ENCODE peak calls at places on chromosomes 1 and 21, in ten cellular contexts. B is spleen, U is stomach, T is astrocyte, Z is esophagus squamous epithelium, J is A549, I is breast epithelium, F is PC-3, K is mucosa of descending colon, W is uterus. L is an unnamed sample.
A peak's percentile ranks its signal among the peaks of the same experiment; 100 is the strongest.

GRCh38 chr1:148386617-148387016 is 96.5 kb downstream of the PPIAL4G start:
- DNase-seq in K (no peak), I (no peak), Z (no peak), T (no peak), J (no peak), F (no peak), W (no peak), U (no peak), B (no peak), L (no peak)

GRCh38 chr1:94522304-94522703 is 19.3 kb downstream of the F3 start:
- DNase-seq in B (no peak), W (no peak), Z (no peak), U (no peak), I (no peak), K (no peak), F (peak; percentile 69), T (no peak), J (peak; percentile 41), L (peak; percentile 61)

GRCh38 chr1:76625887-76626286 is 241.4 kb upstream of the ST6GALNAC5 start:
- DNase-seq in Z (no peak), F (no peak), I (no peak), W (no peak), B (no peak), T (no peak), U (no peak), J (no peak), K (no peak), L (no peak)

GRCh38 chr1:167529829-167530474 is 11.6 kb upstream of the CD247 start:
- DNase-seq in I (no peak), B (no peak), W (no peak), K (no peak), J (no peak), F (no peak), Z (no peak), U (no peak), T (no peak), L (no peak)

GRCh38 chr21:18810136-18810535 is 406.6 kb upstream of the TMPRSS15 start:
- DNase-seq in F (no peak), Z (no peak), T (no peak), K (no peak), I (no peak), U (no peak), B (no peak), W (no peak), J (no peak), L (no peak)

GRCh38 chr1:66183386-66183785 is 350.6 kb upstream of the SGIP1 start:
- DNase-seq in U (no peak), K (no peak), F (no peak), T (no peak), B (no peak), J (no peak), Z (no peak), W (no peak), I (no peak), L (no peak)

GRCh38 chr1:201742476-201742875 is 86.5 kb upstream of the IPO9 start:
- DNase-seq in W (no peak), K (no peak), T (peak; percentile 38), U (no peak), I (no peak), J (no peak), F (no peak), B (no peak), Z (no peak), L (no peak)

GRCh38 chr1:152517237-152517811 is 3.0 kb downstream of the CRCT1 start:
- DNase-seq in W (no peak), Z (no peak), J (peak; percentile 91), K (no peak), T (peak; percentile 6), I (no peak), U (no peak), B (no peak), F (peak; percentile 48), L (peak; percentile 91)

GRCh38 chr1:42035205-42035829 is 116.6 kb upstream of the HIVEP3 start:
- DNase-seq in B (no peak), Z (no peak), I (peak; percentile 40), K (no peak), J (peak; percentile 18), T (peak; percentile 37), U (peak; percentile 61), W (no peak), F (peak; percentile 65), L (peak; percentile 9)

DNA sequence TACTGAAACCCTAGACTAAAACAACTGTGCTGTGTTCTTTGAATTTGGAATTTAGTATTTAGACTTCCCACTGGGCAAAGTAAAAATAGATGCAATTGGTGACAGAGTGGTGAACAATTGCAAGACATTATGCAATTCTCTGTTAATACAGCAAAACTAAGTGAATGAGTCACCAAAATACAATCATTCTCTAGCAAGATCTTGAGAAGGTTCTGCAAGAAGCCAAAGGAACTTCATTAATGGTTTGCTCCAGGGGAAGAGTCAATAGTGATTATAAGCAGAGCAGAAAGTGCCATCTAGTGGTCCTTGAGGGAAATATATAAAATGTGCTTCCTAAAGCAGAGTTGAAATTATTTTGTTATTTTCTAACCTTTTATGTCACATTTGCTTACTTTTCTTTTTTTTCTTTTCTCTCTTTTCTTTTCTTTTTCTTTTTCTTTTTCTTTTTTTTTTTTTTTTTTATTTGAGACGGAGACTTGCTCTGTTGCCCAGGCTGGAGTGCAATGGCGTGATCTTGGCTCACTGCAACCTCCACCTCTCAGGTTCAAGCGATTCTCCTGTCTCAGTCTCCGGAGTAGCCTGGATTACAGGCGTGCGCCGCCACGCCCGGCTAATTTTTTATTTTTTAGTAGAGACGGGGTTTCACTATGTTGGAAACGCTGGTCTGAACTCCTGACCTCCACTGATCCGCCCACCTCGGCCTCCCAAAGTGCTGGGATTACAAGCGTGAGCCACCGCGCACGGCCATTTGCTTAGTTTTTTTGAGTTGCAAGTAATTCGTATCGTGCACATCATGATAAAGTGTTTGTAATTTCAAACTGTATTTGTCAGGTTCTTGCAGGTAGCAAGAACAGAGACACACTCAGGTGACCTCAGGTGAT is 99.2 kb downstream of the CTH start:
- DNase-seq in I (no peak), F (peak; percentile 96), W (no peak), J (peak; percentile 66), K (no peak), B (no peak), Z (no peak), U (no peak), T (peak; percentile 87), L (peak; percentile 93)
- TF ChIP-seq CTCF in I (peak; percentile 44), F (peak; percentile 83), W (peak; percentile 69), J (peak; percentile 64), K (peak; percentile 28), B (peak; percentile 48), Z (peak; percentile 21), U (no peak), T (peak; percentile 74), L (peak; percentile 59)

GRCh38 chr1:4000811-4001251 is 100.8 kb upstream of the C1orf174 start:
- DNase-seq in J (no peak), W (no peak), T (no peak), Z (no peak), K (no peak), I (no peak), U (no peak), B (peak; percentile 58), F (no peak), L (no peak)

GRCh38 chr1:3998086-3998485 is 98.0 kb upstream of the C1orf174 start:
- DNase-seq in Z (no peak), K (no peak), F (no peak), T (no peak), J (no peak), B (no peak), W (no peak), U (no peak), I (no peak), L (peak; percentile 4)

GRCh38 chr1:4001461-4001860 is 101.4 kb upstream of the C1orf174 start:
- DNase-seq in Z (no peak), U (no peak), K (no peak), W (no peak), I (no peak), B (peak; percentile 50), J (no peak), F (no peak), T (no peak), L (no peak)

GRCh38 chr1:4002061-4002521 is 102.0 kb upstream of the C1orf174 start:
- DNase-seq in U (no peak), K (no peak), I (no peak), W (no peak), Z (no peak), F (no peak), B (peak; percentile 49), T (no peak), J (no peak), L (no peak)

DNA sequence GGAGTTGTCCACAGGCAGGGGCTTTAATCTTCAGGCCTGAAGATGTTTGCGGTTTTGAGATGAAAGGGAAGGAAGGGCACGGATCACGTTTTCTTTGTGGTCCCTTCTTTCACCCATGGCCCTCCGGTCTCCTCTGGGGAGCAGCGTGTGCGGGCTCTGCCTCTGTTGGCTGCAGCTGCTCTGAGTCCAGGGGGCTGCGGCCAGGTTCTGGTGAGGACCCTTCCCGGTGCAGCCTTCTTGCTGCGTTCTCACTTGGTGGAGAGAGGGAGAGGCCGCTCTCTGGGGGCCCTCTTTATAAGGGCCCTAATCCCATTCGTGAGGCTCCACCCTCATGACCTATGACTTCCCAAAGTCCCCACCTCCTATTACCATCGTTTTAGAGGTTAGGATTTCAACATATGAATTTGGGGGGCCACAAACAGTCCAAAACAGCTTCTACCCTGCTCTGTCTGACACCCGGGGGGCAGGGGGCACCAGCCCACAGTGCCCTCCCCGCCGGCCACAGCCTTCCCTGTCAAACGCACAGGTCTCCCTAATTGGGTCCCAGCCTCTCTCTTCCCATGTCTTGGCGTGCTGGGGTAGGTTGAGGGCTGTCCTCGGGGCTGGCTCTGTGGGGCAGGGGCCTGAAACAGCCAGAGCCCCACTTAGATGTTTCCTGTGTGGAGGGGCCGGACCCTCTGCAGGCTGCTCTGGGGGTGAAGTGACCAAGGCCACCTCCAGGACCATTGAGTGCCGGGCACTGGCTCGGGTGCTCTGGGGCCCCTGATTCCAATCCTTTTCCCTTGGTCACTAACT is 100.1 kb upstream of the C1orf174 start:
- DNase-seq in J (no peak), W (no peak), T (no peak), B (peak; percentile 58), U (no peak), K (no peak), F (no peak), Z (no peak), I (no peak), L (no peak)
- H3K4me3 ChIP-seq in J (no peak overlapping the region), W (no peak overlapping the region), T (no peak overlapping the region), B (no peak overlapping the region), U (no peak overlapping the region), K (no peak overlapping the region), F (no peak overlapping the region), Z (no peak overlapping the region), I (no peak overlapping the region), L (no peak overlapping the region)

GRCh38 chr1:3614755-3615742 is 3.7 kb upstream of the MEGF6 start:
- DNase-seq in J (no peak), B (no peak), K (no peak), Z (no peak), W (no peak), U (peak; percentile 30), I (no peak), F (peak; percentile 67), T (no peak), L (peak; percentile 16)
- TF ChIP-seq CTCF in J (peak; percentile 61), B (no peak), K (peak; percentile 14), Z (no peak), W (peak; percentile 32), U (no peak), I (no peak), F (peak; percentile 99), T (peak; percentile 59), L (peak; percentile 68)

DNA sequence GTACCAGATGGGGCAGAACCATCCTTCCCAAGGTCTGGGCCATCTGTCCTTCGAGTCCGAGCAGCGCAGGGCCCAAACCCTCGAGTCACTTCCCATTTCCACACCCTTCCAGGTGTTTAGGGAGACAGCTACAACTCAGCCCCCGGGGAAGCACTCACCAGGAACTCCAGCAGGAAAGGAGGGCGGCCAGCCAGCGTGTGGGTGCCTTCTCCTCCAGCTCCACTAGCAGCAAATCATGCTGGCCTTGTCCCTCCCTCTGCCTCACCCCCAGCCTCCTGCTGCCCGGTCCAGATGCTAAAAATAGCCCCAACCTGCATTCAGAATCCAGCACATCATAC is 56.1 kb downstream of the RIPK4 start:
- DNase-seq in K (no peak), U (no peak), J (no peak), W (no peak), F (no peak), I (no peak), B (no peak), Z (no peak), T (no peak), L (no peak)
- H3K4me3 ChIP-seq in K (no peak overlapping the region), U (no peak overlapping the region), J (no peak overlapping the region), W (no peak overlapping the region), F (no peak overlapping the region), I (no peak overlapping the region), B (no peak overlapping the region), Z (no peak overlapping the region), T (no peak overlapping the region), L (no peak overlapping the region)